ENCODE peak calls at places on chromosomes 16 and 17, in ten cellular contexts. D is progenitor cell of endocrine pancreas; Z is GM12891; G is lower leg skin; P is RCC 7860; F is left colon; C is T follicular helper cell; M is Kasumi-1; E is stimulated activated naive B cell treated with anti-CD40 and anti-IgM and Interleukin-4, amounts not matched to agents 10 μg/mL and 1 μg/mL and 100 μg/mL, for 72 hours; O is H54. R is an unnamed sample.

GRCh38 chr16:67939507-67940435 is 3.1 kb upstream of the PSMB10 start:
- DNase-seq in D (no peak), Z (no peak), G (peak), P (no peak), F (peak), C (peak), M (no peak), E (no peak), O (no peak), R (no peak)

GRCh38 chr17:48497103-48497502 is 33.7 kb downstream of the HOXB1 start:
- DNase-seq in D (no peak), Z (no peak), G (no peak), P (peak), F (no peak), C (no peak), M (no peak), E (no peak), O (no peak), R (no peak)

GRCh38 chr16:84391151-84391873 is 23.0 kb downstream of the ATP2C2 start:
- DNase-seq in D (no peak), Z (no peak), G (no peak), P (no peak), F (no peak), C (no peak), M (no peak), E (no peak), O (no peak), R (no peak)

GRCh38 chr17:5416886-5417285 is 2.6 kb downstream of the NUP88 start:
- DNase-seq in D (no peak), Z (no peak), G (no peak), P (no peak), F (peak), C (no peak), M (no peak), E (no peak), O (no peak), R (no peak)

GRCh38 chr16:22386976-22387375 is 12.6 kb upstream of the CDR2 start:
- DNase-seq in D (no peak), Z (no peak), G (no peak), P (peak), F (no peak), C (no peak), M (no peak), E (no peak), O (peak), R (no peak)

GRCh38 chr17:8470447-8471047 is 34.9 kb downstream of the NDEL1 start:
- DNase-seq in D (no peak), Z (no peak), G (peak), P (no peak), F (no peak), C (no peak), M (no peak), E (no peak), O (no peak), R (no peak)

GRCh38 chr17:795721-796120 is 13.6 kb downstream of the MRM3 start:
- DNase-seq in D (no peak), Z (no peak), G (no peak), P (no peak), F (no peak), C (no peak), M (no peak), E (no peak), O (no peak), R (no peak)

GRCh38 chr17:79370126-79370525 is 240.7 kb downstream of the RBFOX3 start:
- DNase-seq in D (no peak), Z (no peak), G (no peak), P (no peak), F (no peak), C (no peak), M (no peak), E (no peak), O (no peak), R (no peak)

GRCh38 chr17:41792835-41793748 is 6.6 kb upstream of the JUP start:
- DNase-seq in D (no peak), Z (no peak), G (no peak), P (peak), F (peak), C (no peak), M (no peak), E (no peak), O (peak), R (no peak)

R was measured in GM19239.